ENCODE peak calls at places on chromosomes 3 and 15, in nine cellular contexts. H is H1, I is heart right ventricle, C is Caco-2, Y is right lobe of liver, N is cardiac muscle cell, Q is left ventricle myocardium inferior, U is HAP-1, M is A673. X is an unnamed sample. For H3K9me3 and H3K4me1, the result is how much of the 10 kb centered on the place peaks cover.

GRCh38 chr15:73906346-73907017 is 19.8 kb upstream of the LOXL1 start:
- DNase-seq in I (no peak), Q (no peak), Y (no peak), N (peak), M (no peak), H (no peak), U (no peak), C (no peak), X (no peak)

GRCh38 chr3:192183109-192183508 is 544.2 kb downstream of the FGF12 start:
- DNase-seq in Q (no peak), C (no peak), I (no peak), M (no peak), N (no peak), H (no peak), Y (no peak), U (no peak), X (no peak)

GRCh38 chr3:38138347-38139190 is at the start of gene MYD88:
- DNase-seq in U (peak), I (peak), N (peak), H (no peak), C (peak), Y (peak), M (peak), Q (peak), X (peak)

GRCh38 chr15:85673326-85673725 is 121.4 kb downstream of the KLHL25 start:
- DNase-seq in Q (no peak), C (no peak), I (no peak), Y (no peak), H (no peak), U (no peak), N (no peak), M (no peak), X (no peak)

GRCh38 chr3:132504375-132504921 is 87.1 kb downstream of the DNAJC13 start:
- DNase-seq in H (no peak), M (no peak), N (no peak), Y (no peak), U (no peak), I (no peak), Q (no peak), C (no peak), X (no peak)

GRCh38 chr3:52777959-52778805 is 783 bp downstream of the ITIH1 start:
- DNase-seq in Y (peak), C (no peak), Q (no peak), U (no peak), M (no peak), I (no peak), H (no peak), N (no peak), X (no peak)

GRCh38 chr3:48038971-48039481 is 22.8 kb upstream of the MAP4 start:
- DNase-seq in Y (no peak), H (no peak), Q (no peak), M (peak), U (no peak), N (no peak), C (no peak), I (no peak), X (no peak)

GRCh38 chr3:177624523-177625495 is 427.5 kb upstream of the TBL1XR1 start:
- DNase-seq in Y (no peak), I (no peak), C (no peak), H (no peak), N (no peak), M (no peak), Q (no peak), U (no peak), X (no peak)

GRCh38 chr3:27467545-27467944 is 16.6 kb downstream of the SLC4A7 start:
- DNase-seq in C (peak), Y (no peak), Q (no peak), M (peak), H (no peak), I (no peak), N (peak), U (no peak), X (no peak)

GRCh38 chr3:76063019-76063418 is 277.7 kb upstream of the ZNF717 start:
- DNase-seq in M (peak), Y (no peak), U (peak), Q (no peak), N (peak), H (no peak), C (no peak), I (no peak), X (no peak)

GRCh38 chr3:16309558-16309957 is 44.5 kb downstream of the OXNAD1 start:
- DNase-seq in H (no peak), C (no peak), M (peak), N (peak), Y (no peak), Q (no peak), U (no peak), I (no peak), X (no peak)

GRCh38 chr15:61186905-61187865 is 41.9 kb downstream of the RORA start:
- DNase-seq in H (no peak), Y (no peak), U (no peak), C (no peak), I (peak), M (peak), N (peak), Q (peak), X (no peak)

GRCh38 chr3:61181874-61182273 is 69.4 kb downstream of the FHIT start:
- DNase-seq in I (no peak), Q (no peak), Y (no peak), M (peak), U (no peak), N (peak), H (no peak), C (no peak), X (no peak)

GRCh38 chr3:135678386-135678785 is 287.1 kb upstream of the PPP2R3A start:
- DNase-seq in C (no peak), Q (no peak), M (no peak), H (no peak), Y (no peak), I (no peak), N (no peak), U (no peak), X (no peak)

GRCh38 chr15:25094066-25094465 is 139.3 kb downstream of the SNRPN start:
- DNase-seq in C (no peak), I (no peak), H (no peak), Q (no peak), N (no peak), M (no peak), U (no peak), Y (peak), X (no peak)
- H3K9me3 ChIP-seq in C (under half), I (under half), H (under half), Q (half or more), N (under half), M (under half), U (under half), Y (under half), X (half or more)

GRCh38 chr3:71310595-71311319 is 272.8 kb downstream of the FOXP1 start:
- DNase-seq in C (peak), Y (no peak), U (no peak), N (peak), M (peak), Q (peak), H (no peak), I (peak), X (no peak)

GRCh38 chr3:71309342-71309741 is 274.2 kb downstream of the FOXP1 start:
- DNase-seq in I (no peak), H (no peak), C (no peak), M (no peak), Q (no peak), U (peak), Y (no peak), N (peak), X (no peak)

GRCh38 chr3:71309886-71310285 is 273.6 kb downstream of the FOXP1 start:
- DNase-seq in U (no peak), M (no peak), N (no peak), C (no peak), H (no peak), I (no peak), Y (no peak), Q (no peak), X (no peak)

GRCh38 chr3:71307884-71308697 is 275.4 kb downstream of the FOXP1 start:
- DNase-seq in M (no peak), Y (no peak), C (no peak), I (no peak), Q (no peak), H (no peak), N (peak), U (no peak), X (no peak)

GRCh38 chr3:71308836-71309235 is 274.7 kb downstream of the FOXP1 start:
- DNase-seq in U (no peak), I (no peak), C (no peak), H (no peak), Q (no peak), N (no peak), Y (no peak), M (no peak), X (no peak)
- H3K4me3 ChIP-seq in U (no peak), I (no peak), C (no peak), H (no peak), Q (no peak), N (no peak), Y (no peak), M (no peak), X (no peak)

DNA sequence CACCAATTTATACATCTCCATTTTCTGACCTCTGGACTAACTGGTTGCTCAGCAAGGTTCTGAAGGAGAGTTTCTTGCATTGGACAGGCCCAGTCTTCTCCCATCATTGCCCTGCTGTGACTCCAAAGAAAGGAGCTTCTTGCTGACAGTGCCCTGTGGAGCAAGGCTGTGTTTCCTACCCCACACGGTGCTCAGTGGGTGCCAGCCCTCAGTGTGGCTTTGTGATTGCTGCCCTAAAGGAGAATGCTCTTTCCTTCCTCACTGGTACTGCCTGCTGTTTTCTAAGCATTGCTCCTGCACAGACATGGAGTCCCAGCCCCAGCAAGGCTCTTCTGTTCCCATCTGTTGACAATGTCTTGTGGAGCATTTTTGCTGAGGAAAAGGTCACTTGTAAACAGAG is 62.7 kb downstream of the HMG20A start:
- DNase-seq in Q (no peak), M (no peak), U (no peak), H (no peak), C (no peak), Y (no peak), N (no peak), I (no peak), X (no peak)
- H3K4me1 ChIP-seq in Q (half or more), M (under half), U (under half), H (under half), C (under half), Y (under half), N (under half), I (under half), X (under half)

GRCh38 chr3:127212231-127212630 is 19.3 kb downstream of the PRR23E start:
- DNase-seq in M (no peak), H (no peak), C (no peak), Y (no peak), Q (no peak), U (no peak), I (no peak), N (no peak), X (no peak)

GRCh38 chr3:127214990-127215389 is 22.1 kb downstream of the PRR23E start:
- DNase-seq in Q (no peak), N (peak), M (peak), H (no peak), U (no peak), I (no peak), C (no peak), Y (no peak), X (no peak)

GRCh38 chr3:127212711-127213110 is 19.8 kb downstream of the PRR23E start:
- DNase-seq in I (no peak), N (no peak), Q (no peak), H (no peak), U (no peak), Y (no peak), M (no peak), C (no peak), X (no peak)

GRCh38 chr3:127211118-127212060 is 18.5 kb downstream of the PRR23E start:
- DNase-seq in N (no peak), M (no peak), U (no peak), Q (no peak), H (no peak), I (no peak), C (no peak), Y (no peak), X (no peak)

DNA sequence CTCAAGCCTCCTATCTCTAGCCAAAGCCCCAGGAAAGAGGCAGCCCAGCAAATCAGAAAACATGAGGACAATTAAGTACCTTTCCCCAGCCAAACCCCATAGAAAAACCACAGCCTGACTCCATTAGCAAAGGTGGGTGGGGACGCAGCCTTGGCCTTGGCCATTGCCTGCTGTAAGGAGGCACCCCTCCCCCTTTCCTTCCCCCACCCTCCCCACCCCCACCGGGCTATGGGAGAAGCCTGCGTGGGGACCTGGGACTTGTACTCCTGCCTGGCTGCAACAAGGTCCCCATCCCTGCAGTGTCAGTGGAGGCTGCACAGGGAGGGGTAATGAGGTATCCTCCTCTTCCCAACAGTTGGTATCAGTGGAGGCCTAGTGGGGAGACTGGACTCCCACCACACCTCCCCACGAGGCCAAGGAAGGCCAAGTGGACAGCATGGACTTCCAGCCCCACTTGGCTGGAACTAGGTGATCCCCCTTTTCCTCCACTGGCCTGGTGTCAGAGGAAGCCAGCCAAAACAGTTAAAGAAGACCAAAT is 20.5 kb downstream of the PRR23E start:
- DNase-seq in I (no peak), N (no peak), M (no peak), Q (no peak), H (no peak), Y (no peak), C (no peak), U (no peak), X (no peak)
- H3K9me3 ChIP-seq in I (under half), N (under half), M (under half), Q (under half), H (under half), Y (under half), C (under half), U (under half), X (under half)

X was measured in mucosa of descending colon.